ENCODE peak calls at places on chromosomes 1 and 21, in five cellular contexts. One of them, this sample, is unnamed. For H3K27me3, the result is how much of the 10 kb centered on the place peaks cover.

GRCh38 chr1:179955318-179955638 is 668 bp downstream of the CEP350 start:
- DNase-seq in CD8-positive, alpha-beta T cell: no peak
- DNase-seq in prostate gland: no peak
- DNase-seq in dorsolateral prefrontal cortex: no peak
- DNase-seq in heart left ventricle: no peak
- DNase-seq in this sample: no peak

GRCh38 chr1:117753652-117754051 is 147.8 kb downstream of the TENT5C start:
- DNase-seq in CD8-positive, alpha-beta T cell: no peak
- DNase-seq in prostate gland: no peak
- DNase-seq in dorsolateral prefrontal cortex: no peak
- DNase-seq in heart left ventricle: no peak
- DNase-seq in this sample: no peak

GRCh38 chr1:218402771-218403110 is 57.6 kb downstream of the TGFB2 start:
- DNase-seq in CD8-positive, alpha-beta T cell: no peak
- DNase-seq in prostate gland: no peak
- DNase-seq in dorsolateral prefrontal cortex: no peak
- DNase-seq in heart left ventricle: no peak
- DNase-seq in this sample: peak

GRCh38 chr1:52907068-52907811 is 14.3 kb downstream of the ECHDC2 start:
- DNase-seq in CD8-positive, alpha-beta T cell: no peak
- DNase-seq in prostate gland: no peak
- DNase-seq in dorsolateral prefrontal cortex: no peak
- DNase-seq in heart left ventricle: no peak
- DNase-seq in this sample: no peak

GRCh38 chr1:75954594-75954993 is 22.4 kb upstream of the ASB17 start:
- DNase-seq in CD8-positive, alpha-beta T cell: no peak
- DNase-seq in prostate gland: no peak
- DNase-seq in dorsolateral prefrontal cortex: no peak
- DNase-seq in heart left ventricle: no peak
- DNase-seq in this sample: no peak

GRCh38 chr1:205706601-205707502 is 26.5 kb upstream of the SLC45A3 start:
- DNase-seq in CD8-positive, alpha-beta T cell: no peak
- DNase-seq in prostate gland: no peak
- DNase-seq in dorsolateral prefrontal cortex: no peak
- DNase-seq in heart left ventricle: no peak
- DNase-seq in this sample: no peak

GRCh38 chr1:202158810-202159533 is 1.4 kb downstream of the PTPN7 start:
- DNase-seq in CD8-positive, alpha-beta T cell: no peak
- DNase-seq in prostate gland: no peak
- DNase-seq in dorsolateral prefrontal cortex: no peak
- DNase-seq in heart left ventricle: no peak
- DNase-seq in this sample: no peak

GRCh38 chr1:72649974-72650373 is 367.6 kb upstream of the NEGR1 start:
- DNase-seq in CD8-positive, alpha-beta T cell: no peak
- DNase-seq in prostate gland: no peak
- DNase-seq in dorsolateral prefrontal cortex: no peak
- DNase-seq in heart left ventricle: no peak
- DNase-seq in this sample: no peak

GRCh38 chr1:100927276-100927675 is 31.4 kb downstream of the SLC30A7 start:
- DNase-seq in CD8-positive, alpha-beta T cell: peak
- DNase-seq in prostate gland: no peak
- DNase-seq in dorsolateral prefrontal cortex: no peak
- DNase-seq in heart left ventricle: no peak
- DNase-seq in this sample: no peak

GRCh38 chr1:35319988-35320713 is 51.6 kb downstream of the ZMYM4 start:
- DNase-seq in CD8-positive, alpha-beta T cell: no peak
- DNase-seq in prostate gland: no peak
- DNase-seq in dorsolateral prefrontal cortex: no peak
- DNase-seq in heart left ventricle: peak
- DNase-seq in this sample: no peak

GRCh38 chr1:109312978-109313775 is 6.4 kb upstream of the MYBPHL start:
- DNase-seq in CD8-positive, alpha-beta T cell: no peak
- DNase-seq in prostate gland: no peak
- DNase-seq in dorsolateral prefrontal cortex: peak
- DNase-seq in heart left ventricle: no peak
- DNase-seq in this sample: no peak

DNA sequence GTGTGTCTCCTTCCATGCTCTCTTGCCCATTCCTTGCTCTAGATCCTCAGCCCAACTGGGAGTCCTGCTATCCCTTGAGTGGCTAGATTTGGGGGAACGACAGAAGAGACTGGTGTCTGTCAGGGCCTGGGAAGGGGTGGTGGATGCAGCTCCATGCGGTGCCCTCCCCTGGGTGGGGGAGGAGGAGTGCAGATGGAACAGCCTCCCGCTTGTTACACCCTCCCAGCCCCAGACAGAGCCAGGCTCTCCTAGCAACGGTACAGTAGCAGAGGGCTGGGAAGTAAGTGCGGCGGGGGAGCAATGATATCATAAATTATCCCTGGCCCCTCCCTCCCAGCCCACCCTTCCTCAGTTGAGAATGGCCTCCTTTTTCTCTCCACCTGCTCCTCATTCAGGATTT is 37.2 kb downstream of the RHBG start:
- DNase-seq in CD8-positive, alpha-beta T cell: no peak
- DNase-seq in prostate gland: no peak
- DNase-seq in dorsolateral prefrontal cortex: no peak
- DNase-seq in heart left ventricle: no peak
- DNase-seq in this sample: peak
- H3K4me3 ChIP-seq in CD8-positive, alpha-beta T cell: no peak
- H3K4me3 ChIP-seq in prostate gland: no peak
- H3K4me3 ChIP-seq in dorsolateral prefrontal cortex: no peak
- H3K4me3 ChIP-seq in heart left ventricle: no peak
- H3K4me3 ChIP-seq in this sample: no peak

DNA sequence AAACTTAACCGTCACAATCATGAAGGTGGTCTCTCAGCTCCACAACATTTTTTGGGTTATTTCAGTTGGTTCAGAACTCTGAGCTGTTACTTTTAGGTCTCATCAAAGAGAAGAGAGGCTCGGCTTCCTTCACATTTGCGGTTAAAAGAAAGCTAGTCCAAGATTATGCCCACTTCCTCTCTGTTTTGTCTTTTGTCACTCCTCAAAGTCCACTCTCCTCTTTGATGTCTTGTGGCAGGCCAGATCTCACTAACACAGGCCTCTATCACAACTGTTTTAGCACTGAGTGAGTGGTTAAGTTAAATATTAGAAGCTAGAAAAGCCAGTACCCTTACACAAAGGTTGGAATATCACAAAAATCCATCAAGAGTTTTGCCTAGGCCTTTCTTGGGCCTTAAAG is 195.7 kb downstream of the FCRL5 start:
- DNase-seq in CD8-positive, alpha-beta T cell: no peak
- DNase-seq in prostate gland: no peak
- DNase-seq in dorsolateral prefrontal cortex: no peak
- DNase-seq in heart left ventricle: no peak
- DNase-seq in this sample: no peak
- H3K27me3 ChIP-seq in CD8-positive, alpha-beta T cell: under half
- H3K27me3 ChIP-seq in prostate gland: under half
- H3K27me3 ChIP-seq in dorsolateral prefrontal cortex: under half
- H3K27me3 ChIP-seq in heart left ventricle: under half
- H3K27me3 ChIP-seq in this sample: under half

GRCh38 chr1:59075021-59075420 is 221.9 kb upstream of the FGGY start:
- DNase-seq in CD8-positive, alpha-beta T cell: no peak
- DNase-seq in prostate gland: no peak
- DNase-seq in dorsolateral prefrontal cortex: no peak
- DNase-seq in heart left ventricle: no peak
- DNase-seq in this sample: no peak

GRCh38 chr1:59078866-59079265 is 218.0 kb upstream of the FGGY start:
- DNase-seq in CD8-positive, alpha-beta T cell: no peak
- DNase-seq in prostate gland: no peak
- DNase-seq in dorsolateral prefrontal cortex: no peak
- DNase-seq in heart left ventricle: no peak
- DNase-seq in this sample: no peak

GRCh38 chr1:59076612-59077011 is 220.3 kb upstream of the FGGY start:
- DNase-seq in CD8-positive, alpha-beta T cell: no peak
- DNase-seq in prostate gland: no peak
- DNase-seq in dorsolateral prefrontal cortex: no peak
- DNase-seq in heart left ventricle: no peak
- DNase-seq in this sample: no peak

GRCh38 chr1:59079434-59080135 is 217.3 kb upstream of the FGGY start:
- DNase-seq in CD8-positive, alpha-beta T cell: no peak
- DNase-seq in prostate gland: no peak
- DNase-seq in dorsolateral prefrontal cortex: no peak
- DNase-seq in heart left ventricle: no peak
- DNase-seq in this sample: no peak

GRCh38 chr1:59077739-59078503 is 219.0 kb upstream of the FGGY start:
- DNase-seq in CD8-positive, alpha-beta T cell: no peak
- DNase-seq in prostate gland: no peak
- DNase-seq in dorsolateral prefrontal cortex: no peak
- DNase-seq in heart left ventricle: no peak
- DNase-seq in this sample: peak
- H3K4me3 ChIP-seq in CD8-positive, alpha-beta T cell: no peak
- H3K4me3 ChIP-seq in prostate gland: no peak
- H3K4me3 ChIP-seq in dorsolateral prefrontal cortex: no peak
- H3K4me3 ChIP-seq in heart left ventricle: no peak
- H3K4me3 ChIP-seq in this sample: peak

DNA sequence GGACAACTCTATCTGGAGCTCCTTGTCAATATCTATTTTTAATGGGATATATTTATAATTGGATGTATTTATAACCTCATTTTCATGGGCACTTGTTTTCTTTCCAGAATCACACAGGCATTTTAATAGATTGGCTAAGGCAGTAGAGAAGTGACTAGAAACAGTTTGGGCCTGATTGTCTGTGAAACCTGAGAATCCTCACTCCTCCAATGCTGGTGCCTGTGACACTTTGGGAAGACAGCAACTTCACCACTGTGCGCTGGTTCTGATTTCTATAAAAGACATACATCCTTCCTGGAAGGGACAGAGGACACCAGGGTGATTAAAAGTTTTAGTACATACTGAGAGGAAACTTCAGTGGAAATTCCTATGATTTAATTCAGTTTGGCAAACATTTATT is 39.6 kb upstream of the RXRG start:
- DNase-seq in CD8-positive, alpha-beta T cell: no peak
- DNase-seq in prostate gland: no peak
- DNase-seq in dorsolateral prefrontal cortex: no peak
- DNase-seq in heart left ventricle: no peak
- DNase-seq in this sample: no peak
- H3K27me3 ChIP-seq in CD8-positive, alpha-beta T cell: under half
- H3K27me3 ChIP-seq in prostate gland: under half
- H3K27me3 ChIP-seq in dorsolateral prefrontal cortex: under half
- H3K27me3 ChIP-seq in heart left ventricle: under half
- H3K27me3 ChIP-seq in this sample: under half

DNA sequence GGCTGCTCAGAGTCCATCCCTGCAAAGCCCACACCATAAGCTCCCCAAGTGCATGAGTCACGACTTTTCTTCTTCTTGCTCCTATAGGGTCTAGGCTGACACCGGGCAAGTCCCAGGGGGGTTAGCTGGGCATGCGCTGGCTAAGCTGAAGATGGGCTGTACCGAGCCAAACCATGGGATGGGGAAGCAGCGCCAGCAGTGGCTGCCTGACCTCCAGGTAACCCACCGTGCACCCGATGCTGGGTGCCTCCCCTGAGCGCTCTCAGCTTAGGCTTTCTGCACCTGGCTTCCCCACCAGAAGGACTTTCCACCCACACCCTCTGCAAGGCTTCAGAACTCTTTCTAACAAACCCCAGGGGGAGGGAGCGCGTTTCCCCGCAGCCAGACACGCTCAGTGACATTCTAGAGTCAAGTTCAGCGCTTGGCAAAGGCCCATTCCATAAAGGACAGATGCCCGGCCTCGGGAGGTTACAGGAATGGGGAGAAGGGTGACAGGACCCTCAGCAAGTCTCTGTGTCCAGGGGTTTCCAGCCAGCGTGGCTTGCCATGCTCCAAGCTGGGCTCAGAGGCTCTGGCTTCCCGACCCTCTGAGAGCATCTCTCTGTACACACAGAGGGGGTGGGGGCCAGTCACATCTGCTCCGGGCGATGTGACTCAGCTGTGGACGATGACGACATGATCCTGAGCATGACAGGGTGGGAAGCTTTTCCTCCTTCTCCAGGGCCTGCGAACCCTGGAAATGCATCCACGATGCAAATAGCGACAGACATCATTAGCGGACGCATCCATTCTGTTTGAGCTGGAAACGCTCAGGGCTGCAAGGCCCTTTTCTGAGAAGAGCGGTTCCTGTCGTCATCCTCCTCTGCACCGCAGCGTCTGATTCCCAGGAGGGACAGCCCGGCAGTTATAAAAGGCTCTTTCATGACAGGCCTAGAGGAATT is 107.8 kb downstream of the SIK1 start:
- DNase-seq in CD8-positive, alpha-beta T cell: no peak
- DNase-seq in prostate gland: no peak
- DNase-seq in dorsolateral prefrontal cortex: no peak
- DNase-seq in heart left ventricle: peak
- DNase-seq in this sample: no peak
- H3K4me3 ChIP-seq in CD8-positive, alpha-beta T cell: no peak
- H3K4me3 ChIP-seq in prostate gland: no peak
- H3K4me3 ChIP-seq in dorsolateral prefrontal cortex: peak
- H3K4me3 ChIP-seq in heart left ventricle: no peak
- H3K4me3 ChIP-seq in this sample: no peak

DNA sequence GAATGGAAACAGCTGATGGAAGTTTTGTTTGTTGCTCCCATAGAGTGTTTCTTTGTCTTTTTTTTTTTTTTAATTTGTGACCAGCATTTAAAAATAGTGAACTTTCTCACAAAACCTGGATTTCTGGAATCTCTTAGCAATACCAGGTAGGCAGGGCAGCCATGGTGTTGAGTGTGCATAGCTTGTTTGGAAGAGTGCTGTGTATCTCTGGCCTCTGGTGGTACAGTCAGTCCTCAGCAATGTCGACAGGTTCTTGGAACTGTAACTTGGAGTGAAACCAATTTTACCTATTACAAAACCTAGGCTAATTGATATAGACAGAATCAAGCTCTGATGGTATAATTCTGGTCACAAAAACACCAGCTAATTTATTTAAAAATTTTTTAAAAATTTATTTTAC is 6.7 kb downstream of the AADACL3 start:
- DNase-seq in CD8-positive, alpha-beta T cell: no peak
- DNase-seq in prostate gland: no peak
- DNase-seq in dorsolateral prefrontal cortex: no peak
- DNase-seq in heart left ventricle: no peak
- DNase-seq in this sample: no peak
- H3K27me3 ChIP-seq in CD8-positive, alpha-beta T cell: under half
- H3K27me3 ChIP-seq in prostate gland: under half
- H3K27me3 ChIP-seq in dorsolateral prefrontal cortex: under half
- H3K27me3 ChIP-seq in heart left ventricle: under half
- H3K27me3 ChIP-seq in this sample: under half

GRCh38 chr1:162144853-162145252 is 75.4 kb downstream of the NOS1AP start:
- DNase-seq in CD8-positive, alpha-beta T cell: no peak
- DNase-seq in prostate gland: no peak
- DNase-seq in dorsolateral prefrontal cortex: no peak
- DNase-seq in heart left ventricle: no peak
- DNase-seq in this sample: peak

GRCh38 chr1:162145966-162146696 is 76.6 kb downstream of the NOS1AP start:
- DNase-seq in CD8-positive, alpha-beta T cell: no peak
- DNase-seq in prostate gland: no peak
- DNase-seq in dorsolateral prefrontal cortex: no peak
- DNase-seq in heart left ventricle: no peak
- DNase-seq in this sample: peak

GRCh38 chr1:162145280-162145965 is 75.9 kb downstream of the NOS1AP start:
- DNase-seq in CD8-positive, alpha-beta T cell: no peak
- DNase-seq in prostate gland: no peak
- DNase-seq in dorsolateral prefrontal cortex: no peak
- DNase-seq in heart left ventricle: no peak
- DNase-seq in this sample: peak

GRCh38 chr1:162142968-162143367 is 73.5 kb downstream of the NOS1AP start:
- DNase-seq in CD8-positive, alpha-beta T cell: no peak
- DNase-seq in prostate gland: no peak
- DNase-seq in dorsolateral prefrontal cortex: no peak
- DNase-seq in heart left ventricle: no peak
- DNase-seq in this sample: no peak

GRCh38 chr1:162144268-162144667 is 74.8 kb downstream of the NOS1AP start:
- DNase-seq in CD8-positive, alpha-beta T cell: no peak
- DNase-seq in prostate gland: no peak
- DNase-seq in dorsolateral prefrontal cortex: no peak
- DNase-seq in heart left ventricle: no peak
- DNase-seq in this sample: no peak
- H3K4me3 ChIP-seq in CD8-positive, alpha-beta T cell: no peak
- H3K4me3 ChIP-seq in prostate gland: no peak
- H3K4me3 ChIP-seq in dorsolateral prefrontal cortex: no peak
- H3K4me3 ChIP-seq in heart left ventricle: no peak
- H3K4me3 ChIP-seq in this sample: no peak